ENCODE peak calls at places on chromosomes 7 and 10, in five cellular contexts. F is esophagus squamous epithelium, Y is ovary, D is H54, J is transverse colon. C is an unnamed sample.

GRCh38 chr7:141737118-141737835 is 881 bp upstream of the SSBP1 start:
- DNase-seq in J (peak; percentile 44), Y (no peak), F (no peak), D (no peak), C (no peak)

GRCh38 chr7:41624818-41625217 is 78.1 kb downstream of the INHBA start:
- DNase-seq in J (no peak), D (no peak), Y (no peak), F (no peak), C (no peak)

GRCh38 chr10:74231375-74231774 is 80.4 kb downstream of the ADK start:
- DNase-seq in D (no peak), J (no peak), Y (no peak), F (no peak), C (no peak)

GRCh38 chr7:153473189-153473588 is 579.0 kb upstream of the DPP6 start:
- DNase-seq in D (no peak), F (no peak), Y (no peak), J (no peak), C (no peak)

GRCh38 chr10:96666738-96667137 is 53.6 kb downstream of the PIK3AP1 start:
- DNase-seq in D (no peak), F (no peak), Y (no peak), J (no peak), C (no peak)

GRCh38 chr7:18614841-18615240 is 119.3 kb downstream of the HDAC9 start:
- DNase-seq in Y (no peak), F (no peak), J (no peak), D (no peak), C (no peak)

GRCh38 chr10:11242443-11243386 is 225.0 kb downstream of the CELF2 start:
- DNase-seq in J (peak; percentile 59), F (no peak), D (no peak), Y (peak; percentile 63), C (no peak)

GRCh38 chr7:100126931-100127865 is at the start of gene MBLAC1:
- DNase-seq in D (peak; percentile 78), F (peak; percentile 53), J (peak; percentile 94), Y (peak; percentile 90), C (peak; percentile 83)

GRCh38 chr10:121519411-121519810 is 78.8 kb downstream of the FGFR2 start:
- DNase-seq in F (no peak), Y (no peak), J (no peak), D (no peak), C (no peak)

GRCh38 chr10:11154809-11155208 is 137.1 kb downstream of the CELF2 start:
- DNase-seq in Y (no peak), F (no peak), J (no peak), D (no peak), C (no peak)

GRCh38 chr10:5555031-5555510 is 30.3 kb downstream of the CALML3 start:
- DNase-seq in Y (no peak), F (no peak), D (no peak), J (peak; percentile 8), C (no peak)

GRCh38 chr10:7409732-7410168 is 1.1 kb downstream of the SFMBT2 start:
- DNase-seq in F (no peak), Y (no peak), J (no peak), D (peak; percentile 15), C (no peak)

GRCh38 chr7:135817576-135817975 is 69.0 kb upstream of the FAM180A start:
- DNase-seq in F (no peak), D (no peak), J (no peak), Y (no peak), C (no peak)

GRCh38 chr7:47128719-47129118 is 453.2 kb downstream of the TNS3 start:
- DNase-seq in Y (no peak), J (no peak), D (no peak), F (no peak), C (no peak)

GRCh38 chr7:117157121-117157870 is 165.6 kb downstream of the WNT2 start:
- DNase-seq in D (peak; percentile 19), J (no peak), F (no peak), Y (peak; percentile 51), C (peak; percentile 32)

GRCh38 chr10:4771554-4772201 is 54.3 kb upstream of the AKR1E2 start:
- DNase-seq in J (no peak), F (no peak), D (no peak), Y (no peak), C (no peak)

GRCh38 chr7:118684796-118685195 is 460.3 kb downstream of the ANKRD7 start:
- DNase-seq in Y (no peak), J (no peak), F (no peak), D (no peak), C (no peak)

GRCh38 chr7:2824678-2825461 is 19.2 kb downstream of the GNA12 start:
- DNase-seq in J (no peak), D (no peak), Y (no peak), F (no peak), C (no peak)

GRCh38 chr7:959271-959670 is 4.8 kb upstream of the ADAP1 start:
- DNase-seq in F (no peak), Y (peak; percentile 20), J (peak; percentile 11), D (no peak), C (no peak)

GRCh38 chr7:139777304-139777890 is 401 bp downstream of the HIPK2 start:
- DNase-seq in Y (peak; percentile 59), J (peak; percentile 48), D (no peak), F (no peak), C (no peak)

GRCh38 chr10:128609460-128609859 is 483.2 kb upstream of the MKI67 start:
- DNase-seq in J (no peak), F (no peak), Y (no peak), D (no peak), C (no peak)

GRCh38 chr7:80361948-80362347 is 149.9 kb downstream of the GNAT3 start:
- DNase-seq in J (no peak), Y (no peak), F (no peak), D (no peak), C (no peak)

GRCh38 chr7:63047061-63047460 is 951.6 kb upstream of the ZNF722 start:
- DNase-seq in J (no peak), D (no peak), F (no peak), Y (no peak), C (no peak)

GRCh38 chr10:79098596-79099015 is 29.8 kb downstream of the ZMIZ1 start:
- DNase-seq in F (no peak), D (no peak), J (no peak), Y (no peak), C (no peak)

GRCh38 chr7:15757041-15757995 is 70.8 kb upstream of the MEOX2 start:
- DNase-seq in J (no peak), Y (no peak), F (no peak), D (no peak), C (no peak)

GRCh38 chr10:21273400-21273968 is 252.0 kb downstream of the SKIDA1 start:
- DNase-seq in F (no peak), D (no peak), J (no peak), Y (no peak), C (no peak)

GRCh38 chr10:46283945-46284285 is 2.9 kb upstream of the ANTXRL start:
- DNase-seq in D (no peak), Y (no peak), F (no peak), J (peak; percentile 8), C (no peak)

GRCh38 chr10:46285966-46286620 is 704 bp upstream of the ANTXRL start:
- DNase-seq in F (no peak), D (no peak), Y (no peak), J (peak; percentile 6), C (no peak)

GRCh38 chr10:46285300-46285699 is 1.5 kb upstream of the ANTXRL start:
- DNase-seq in D (no peak), F (no peak), J (peak; percentile 6), Y (no peak), C (no peak)

GRCh38 chr10:46283217-46283944 is 3.4 kb upstream of the ANTXRL start:
- DNase-seq in D (no peak), Y (no peak), J (peak; percentile 3), F (no peak), C (no peak)

GRCh38 chr10:46284286-46285229 is 2.2 kb upstream of the ANTXRL start:
- DNase-seq in D (peak; percentile 82), J (peak; percentile 93), F (peak; percentile 21), Y (peak; percentile 73), C (peak; percentile 72)
- TF ChIP-seq POLR2A in D (peak; percentile 63), J (peak; percentile 31), F (peak; percentile 59), Y (no peak), C (peak; percentile 15)

GRCh38 chr7:120402368-120402767 is 129.4 kb downstream of the KCND2 start:
- DNase-seq in Y (no peak), J (no peak), F (no peak), D (no peak), C (no peak)

GRCh38 chr7:120402801-120403200 is 129.8 kb downstream of the KCND2 start:
- DNase-seq in F (no peak), Y (no peak), D (no peak), J (no peak), C (no peak)

GRCh38 chr7:120398284-120399000 is 125.5 kb downstream of the KCND2 start:
- DNase-seq in J (no peak), D (no peak), Y (no peak), F (no peak), C (no peak)

GRCh38 chr7:120404042-120404441 is 131.1 kb downstream of the KCND2 start:
- DNase-seq in J (no peak), Y (no peak), F (no peak), D (no peak), C (no peak)

GRCh38 chr7:120400806-120401455 is 128.0 kb downstream of the KCND2 start:
- DNase-seq in Y (no peak), D (no peak), F (no peak), J (no peak), C (no peak)
- TF ChIP-seq POLR2A in Y (no peak), D (no peak), F (no peak), J (no peak), C (no peak)

DNA sequence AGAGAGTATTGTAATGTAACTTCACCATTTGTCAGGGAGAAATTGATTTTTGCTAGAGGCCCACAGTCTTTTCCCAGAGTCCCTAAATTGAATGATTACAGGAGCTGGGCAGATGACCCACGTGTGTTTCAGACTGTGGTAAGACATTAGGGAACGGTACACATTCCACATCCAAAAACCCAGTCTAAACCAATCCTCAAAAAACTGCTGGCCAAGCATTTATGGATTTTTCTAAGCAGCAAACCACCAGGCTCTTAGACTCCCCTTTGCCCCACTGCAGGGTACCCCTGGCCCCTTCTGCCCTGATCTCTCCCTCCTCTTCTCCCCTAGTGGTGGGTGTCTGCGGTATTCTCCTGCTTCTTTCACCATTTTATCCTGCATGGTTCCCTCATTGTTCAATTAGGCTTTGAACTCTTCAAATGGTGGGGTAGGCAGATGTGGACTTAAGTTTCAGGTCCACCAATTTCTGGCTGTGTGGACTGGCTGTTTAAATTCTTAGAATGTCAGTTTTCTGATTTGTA is 135.5 kb upstream of the SORCS3 start:
- DNase-seq in F (no peak), J (no peak), D (no peak), Y (no peak), C (no peak)
- TF ChIP-seq POLR2A in F (no peak), J (no peak), D (no peak), Y (no peak), C (no peak)

DNA sequence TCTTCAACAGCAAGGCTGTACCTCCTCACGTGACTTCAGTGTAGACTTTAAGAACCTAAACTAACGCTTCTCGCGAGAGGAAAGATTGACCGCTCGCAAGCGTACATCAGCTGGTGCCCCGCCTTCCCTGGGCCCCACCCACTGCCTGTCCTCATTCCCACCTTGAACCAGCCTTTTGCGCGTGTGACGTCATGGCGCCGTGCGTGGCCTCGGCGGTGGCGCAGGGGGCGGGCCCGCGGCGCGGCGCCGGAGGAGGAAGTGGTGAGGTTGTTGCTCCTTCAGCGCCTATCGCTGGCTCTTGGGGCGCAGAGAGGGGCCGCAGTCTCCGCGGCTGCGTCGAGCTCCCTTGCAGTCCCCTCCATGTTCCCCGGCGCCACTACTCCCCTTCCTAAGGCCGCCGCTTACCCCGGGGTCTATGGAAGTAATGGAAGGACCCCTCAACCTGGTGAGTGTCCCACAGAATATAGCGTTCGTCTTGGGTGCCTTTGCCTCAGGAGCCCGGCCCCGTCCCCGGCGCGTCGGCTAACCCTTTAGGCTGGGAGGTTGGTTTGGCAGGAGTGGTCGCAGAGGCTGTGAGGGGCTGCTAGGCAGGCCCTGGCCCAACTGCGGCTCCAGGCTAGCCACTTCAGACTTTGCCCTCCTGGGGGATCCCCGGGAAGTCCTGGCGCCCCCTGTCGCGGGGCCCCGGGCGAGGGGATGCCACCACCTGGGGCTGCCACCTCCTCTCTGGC is at the start of gene NRBF2:
- DNase-seq in Y (peak; percentile 97), F (peak; percentile 88), J (peak; percentile 98), D (peak; percentile 94), C (peak; percentile 95)
- TF ChIP-seq POLR2A in Y (peak; percentile 86), F (peak; percentile 99), J (peak; percentile 98), D (peak; percentile 95), C (peak; percentile 93)

C was measured in tibial nerve.